ENCODE peak calls at places on chromosomes 11 and 22, in nine cellular contexts. R, Z, L, X, N, W, F, S and M are unnamed samples.

GRCh38 chr22:25748704-25749103 is 6.7 kb downstream of the MYO18B start:
- DNase-seq in R (no peak), Z (no peak), X (no peak), W (no peak), S (no peak), N (no peak), L (no peak), F (no peak), M (no peak)

GRCh38 chr11:75351541-75352416 is at the start of gene ARRB1:
- DNase-seq in R (peak), X (no peak), L (peak), N (peak), F (no peak), Z (peak), W (peak), S (no peak), M (no peak)

GRCh38 chr22:29700206-29700948 is 19.4 kb upstream of the CABP7 start:
- DNase-seq in F (no peak), N (no peak), X (peak), W (no peak), Z (no peak), R (peak), L (no peak), S (peak), M (no peak)

GRCh38 chr11:22753401-22753800 is 76.2 kb downstream of the SVIP start:
- DNase-seq in W (no peak), N (no peak), F (no peak), S (no peak), L (no peak), X (no peak), R (no peak), Z (no peak), M (no peak)

GRCh38 chr11:119590651-119591308 is 138.2 kb downstream of the NECTIN1 start:
- DNase-seq in X (no peak), F (no peak), S (no peak), R (no peak), W (no peak), Z (no peak), N (no peak), L (no peak), M (no peak)

GRCh38 chr11:27064086-27064485 is 23.5 kb downstream of the BBOX1 start:
- DNase-seq in W (no peak), S (no peak), X (no peak), R (no peak), Z (no peak), F (no peak), L (no peak), N (no peak), M (no peak)

GRCh38 chr11:62560566-62561103 is 13.1 kb downstream of the EEF1G start:
- DNase-seq in R (peak), X (peak), S (peak), N (peak), F (peak), Z (peak), L (no peak), W (peak), M (peak)

GRCh38 chr22:49776053-49776511 is 51.6 kb downstream of the BRD1 start:
- DNase-seq in S (no peak), F (no peak), X (no peak), Z (no peak), L (no peak), W (no peak), N (no peak), R (no peak), M (no peak)

GRCh38 chr11:62061356-62062222 is 62.2 kb upstream of the INCENP start:
- DNase-seq in S (no peak), Z (no peak), L (no peak), F (no peak), R (no peak), N (no peak), W (no peak), X (no peak), M (no peak)

GRCh38 chr22:34102633-34103032 is 182.4 kb upstream of the LARGE1 start:
- DNase-seq in N (no peak), X (no peak), R (no peak), F (no peak), W (no peak), L (no peak), S (no peak), Z (no peak), M (no peak)

GRCh38 chr11:134410766-134411165 is 1.3 kb downstream of the B3GAT1 start:
- DNase-seq in L (no peak), X (no peak), S (no peak), R (no peak), N (no peak), Z (no peak), W (no peak), F (no peak), M (no peak)

GRCh38 chr22:50532353-50532700 is 2.5 kb upstream of the TYMP start:
- DNase-seq in X (no peak), F (peak), R (no peak), W (no peak), N (no peak), L (no peak), S (no peak), Z (peak), M (no peak)

GRCh38 chr22:48902983-48903650 is 924.6 kb downstream of the BRD1 start:
- DNase-seq in N (no peak), S (no peak), R (no peak), F (no peak), Z (no peak), L (no peak), W (no peak), X (no peak), M (no peak)

GRCh38 chr11:76335827-76336226 is 45.1 kb downstream of the THAP12 start:
- DNase-seq in R (no peak), S (no peak), F (no peak), W (no peak), Z (no peak), L (no peak), X (no peak), N (no peak), M (no peak)

GRCh38 chr11:63567044-63567840 is 4.1 kb upstream of the PLAAT2 start:
- DNase-seq in X (peak), Z (no peak), R (peak), F (no peak), S (peak), L (no peak), N (peak), W (no peak), M (peak)

GRCh38 chr11:62446091-62446490 is 27.3 kb downstream of the SCGB1A1 start:
- DNase-seq in L (no peak), X (no peak), N (no peak), R (no peak), S (no peak), W (peak), Z (no peak), F (no peak), M (no peak)